ENCODE peak calls at places on chromosomes 13 and 19, in eight cellular contexts. S is breast epithelium, M is K562, L is transverse colon, R is stomach, Y is GM12878, X is suprapubic skin, B is sigmoid colon. V is an unnamed sample. For H3K9me3, the result is how much of the 10 kb centered on the place peaks cover.

GRCh38 chr19:50909240-50910070 is 1.7 kb downstream of the KLK4 start:
- DNase-seq in R (peak), S (peak), L (peak), X (no peak), B (no peak), M (peak), Y (no peak), V (no peak)

GRCh38 chr13:44974056-44974798 is 15.0 kb downstream of the NUFIP1 start:
- DNase-seq in Y (peak), X (no peak), R (peak), B (no peak), S (no peak), M (peak), L (no peak), V (no peak)

GRCh38 chr13:76512676-76513277 is 373.4 kb downstream of the KCTD12 start:
- DNase-seq in Y (no peak), M (no peak), B (no peak), S (no peak), L (no peak), R (no peak), X (no peak), V (no peak)

GRCh38 chr13:21326155-21327030 is 132.7 kb downstream of the ZDHHC20 start:
- DNase-seq in S (no peak), R (peak), B (peak), M (no peak), Y (no peak), X (no peak), L (peak), V (no peak)

GRCh38 chr19:29841209-29841558 is 29.4 kb downstream of the CCNE1 start:
- DNase-seq in M (no peak), R (no peak), Y (no peak), L (no peak), B (peak), X (peak), S (no peak), V (peak)

GRCh38 chr13:112073245-112074138 is 6.5 kb downstream of the SOX1 start:
- DNase-seq in S (no peak), X (peak), L (no peak), M (no peak), Y (no peak), B (peak), R (no peak), V (no peak)

GRCh38 chr19:51256053-51256682 is 5.3 kb downstream of the SIGLECL1 start:
- DNase-seq in M (no peak), Y (no peak), L (no peak), X (no peak), R (no peak), B (no peak), S (no peak), V (no peak)

GRCh38 chr13:109673477-109673876 is 112.9 kb downstream of the IRS2 start:
- DNase-seq in M (no peak), R (no peak), X (no peak), B (no peak), L (no peak), Y (no peak), S (no peak), V (no peak)

GRCh38 chr13:72384879-72385278 is 342.6 kb downstream of the MZT1 start:
- DNase-seq in X (no peak), M (no peak), S (no peak), R (no peak), Y (no peak), L (no peak), B (no peak), V (no peak)

GRCh38 chr19:7917292-7918061 is 2.7 kb upstream of the SNAPC2 start:
- DNase-seq in Y (no peak), S (no peak), L (peak), R (peak), M (no peak), B (no peak), X (no peak), V (no peak)

GRCh38 chr13:31761951-31762350 is 22.6 kb downstream of the RXFP2 start:
- DNase-seq in Y (no peak), M (no peak), L (no peak), S (no peak), B (no peak), X (no peak), R (no peak), V (no peak)

GRCh38 chr13:50969691-50970090 is 60.1 kb downstream of the RNASEH2B start:
- DNase-seq in B (no peak), X (no peak), L (peak), S (no peak), M (no peak), Y (no peak), R (no peak), V (no peak)

GRCh38 chr13:93872376-93872775 is 607.1 kb downstream of the DCT start:
- DNase-seq in X (no peak), R (no peak), B (no peak), L (no peak), M (no peak), S (no peak), Y (no peak), V (no peak)

GRCh38 chr19:52646571-52647222 is 8.5 kb upstream of the ZNF83 start:
- DNase-seq in X (no peak), S (no peak), R (no peak), B (no peak), M (peak), Y (no peak), L (no peak), V (no peak)

GRCh38 chr13:23871616-23872220 is 17.5 kb downstream of the MIPEP start:
- DNase-seq in R (no peak), M (no peak), X (no peak), S (no peak), B (no peak), L (no peak), Y (no peak), V (no peak)

GRCh38 chr13:24083722-24084421 is 76.6 kb upstream of the SPATA13 start:
- DNase-seq in L (no peak), S (no peak), B (no peak), R (no peak), X (no peak), Y (no peak), M (no peak), V (no peak)

GRCh38 chr19:738509-739128 is 12.3 kb upstream of the MISP start:
- DNase-seq in B (peak), L (peak), Y (no peak), S (no peak), M (no peak), R (no peak), X (no peak), V (no peak)

GRCh38 chr13:97258801-97259200 is 36.7 kb downstream of the MBNL2 start:
- DNase-seq in R (no peak), S (no peak), M (no peak), L (no peak), B (no peak), X (no peak), Y (no peak), V (no peak)

GRCh38 chr13:24228852-24229458 is 68.4 kb downstream of the SPATA13 start:
- DNase-seq in S (no peak), M (peak), Y (no peak), L (no peak), B (no peak), R (no peak), X (no peak), V (no peak)

GRCh38 chr13:90448466-90449037 is 898.9 kb upstream of the MIR17HG start:
- DNase-seq in L (no peak), Y (no peak), S (no peak), R (no peak), B (no peak), X (no peak), M (no peak), V (no peak)

GRCh38 chr19:41479757-41480191 is 36.8 kb downstream of the ERICH4 start:
- DNase-seq in S (no peak), X (no peak), Y (no peak), R (no peak), B (no peak), L (no peak), M (peak), V (no peak)

GRCh38 chr19:46784262-46785053 is 3.9 kb downstream of the SLC1A5 start:
- DNase-seq in L (peak), X (peak), R (peak), B (peak), Y (peak), S (peak), M (peak), V (peak)

GRCh38 chr19:35167251-35168119 is 12.9 kb downstream of the FXYD5 start:
- DNase-seq in Y (no peak), B (peak), M (no peak), X (no peak), L (no peak), S (no peak), R (no peak), V (no peak)

GRCh38 chr13:66339214-66339613 is 890.9 kb downstream of the PCDH9 start:
- DNase-seq in X (no peak), S (no peak), R (no peak), B (no peak), Y (no peak), L (no peak), M (no peak), V (no peak)

GRCh38 chr19:10871711-10872550 is 578 bp downstream of the CARM1 start:
- DNase-seq in X (no peak), Y (no peak), L (peak), R (peak), B (peak), S (peak), M (no peak), V (no peak)

GRCh38 chr19:7267792-7268736 is 26.1 kb downstream of the INSR start:
- DNase-seq in S (no peak), R (no peak), M (no peak), B (no peak), X (no peak), Y (no peak), L (peak), V (no peak)

GRCh38 chr19:4363571-4364304 is 20.4 kb downstream of the MPND start:
- DNase-seq in R (no peak), X (no peak), S (no peak), M (no peak), B (no peak), L (no peak), Y (no peak), V (no peak)

GRCh38 chr13:33577037-33577436 is 240.9 kb upstream of the RFC3 start:
- DNase-seq in L (no peak), Y (no peak), B (no peak), M (no peak), R (no peak), X (no peak), S (no peak), V (no peak)

GRCh38 chr13:75415720-75416119 is 66.2 kb downstream of the TBC1D4 start:
- DNase-seq in L (no peak), M (no peak), X (no peak), B (no peak), R (no peak), S (no peak), Y (no peak), V (no peak)

GRCh38 chr19:3135961-3136683 is at the start of gene GNA15:
- DNase-seq in M (no peak), L (peak), Y (no peak), B (no peak), R (peak), S (peak), X (no peak), V (no peak)

GRCh38 chr19:47226426-47227346 is 4.3 kb downstream of the BBC3 start:
- DNase-seq in X (peak), B (peak), L (peak), Y (peak), M (peak), S (peak), R (peak), V (peak)

GRCh38 chr19:995051-995827 is 5.0 kb upstream of the GRIN3B start:
- DNase-seq in S (no peak), X (no peak), L (no peak), R (no peak), M (no peak), B (no peak), Y (no peak), V (no peak)

GRCh38 chr19:4057913-4058695 is 8.6 kb downstream of the ZBTB7A start:
- DNase-seq in M (peak), Y (no peak), B (peak), R (peak), S (peak), X (peak), L (peak), V (peak)

GRCh38 chr19:38204096-38204495 is 19.9 kb downstream of the DPF1 start:
- DNase-seq in L (no peak), R (no peak), B (no peak), X (no peak), S (no peak), Y (no peak), M (peak), V (no peak)

GRCh38 chr19:49450405-49450804 is 1.2 kb downstream of the PIH1D1 start:
- DNase-seq in M (no peak), Y (no peak), R (no peak), B (no peak), S (no peak), L (no peak), X (no peak), V (no peak)

GRCh38 chr19:246551-246950 is 44.7 kb downstream of the PLPP2 start:
- DNase-seq in X (no peak), Y (no peak), L (peak), S (no peak), R (no peak), M (no peak), B (no peak), V (no peak)

GRCh38 chr19:23273022-23273593 is 22.9 kb upstream of the ZNF724 start:
- DNase-seq in L (peak), R (no peak), B (no peak), X (no peak), S (no peak), M (no peak), Y (no peak), V (no peak)

GRCh38 chr19:17326595-17326966 is 8.1 kb downstream of the ANO8 start:
- DNase-seq in M (no peak), R (no peak), L (no peak), X (no peak), S (peak), B (no peak), Y (no peak), V (no peak)

GRCh38 chr13:75345191-75345590 is 136.8 kb downstream of the TBC1D4 start:
- DNase-seq in S (no peak), R (no peak), L (no peak), X (no peak), Y (no peak), M (peak), B (no peak), V (no peak)

GRCh38 chr13:114005206-114005720 is 31.4 kb upstream of the C13orf46 start:
- DNase-seq in R (no peak), L (no peak), M (no peak), Y (no peak), X (peak), S (no peak), B (peak), V (no peak)

DNA sequence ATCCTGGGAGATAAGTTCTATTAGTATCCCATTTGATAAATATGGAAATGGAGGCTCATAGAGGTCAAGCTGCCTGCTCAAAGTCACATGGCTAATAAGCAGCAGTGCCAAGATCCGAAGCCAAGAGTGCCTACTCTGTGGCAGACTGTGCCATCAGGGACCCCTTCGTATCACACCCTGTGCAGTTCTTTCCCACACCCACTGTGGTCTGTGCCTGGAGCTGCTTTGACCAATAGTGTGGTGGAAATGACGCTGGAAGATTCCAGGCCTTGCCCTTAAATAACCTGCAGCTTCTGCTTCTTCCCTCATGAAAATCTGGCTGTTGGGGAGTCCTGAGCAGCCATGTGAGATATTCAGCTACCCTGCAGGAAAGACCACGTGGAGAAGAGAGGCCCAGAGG is 10.1 kb downstream of the OPA3 start:
- DNase-seq in X (no peak), R (no peak), S (no peak), B (no peak), M (no peak), Y (no peak), L (no peak), V (no peak)
- H3K9me3 ChIP-seq in X (under half), R (under half), S (under half), B (under half), M (under half), Y (under half), L (under half), V (under half)

GRCh38 chr19:56161534-56161933 is 14.3 kb upstream of the GALP start:
- DNase-seq in R (no peak), S (no peak), Y (no peak), B (no peak), L (no peak), M (no peak), X (no peak), V (no peak)
- TF ChIP-seq POLR2A in R (no peak), S (no peak), Y (no peak), B (no peak), L (no peak), M (no peak), X (no peak), V (no peak)

GRCh38 chr19:18672044-18672451 is 11.4 kb upstream of the CRTC1 start:
- DNase-seq in L (no peak), B (no peak), X (no peak), Y (no peak), M (no peak), R (no peak), S (no peak), V (no peak)

GRCh38 chr19:18670313-18670712 is 13.2 kb upstream of the CRTC1 start:
- DNase-seq in L (no peak), R (no peak), S (no peak), M (no peak), X (no peak), Y (no peak), B (no peak), V (no peak)

GRCh38 chr19:18672606-18673337 is 10.7 kb upstream of the CRTC1 start:
- DNase-seq in R (peak), M (peak), L (no peak), S (no peak), B (no peak), X (no peak), Y (no peak), V (no peak)

GRCh38 chr19:18669883-18670282 is 13.6 kb upstream of the CRTC1 start:
- DNase-seq in B (no peak), S (no peak), M (no peak), R (no peak), X (no peak), Y (no peak), L (no peak), V (no peak)

GRCh38 chr19:18671303-18672043 is 12.0 kb upstream of the CRTC1 start:
- DNase-seq in B (no peak), S (no peak), R (no peak), X (no peak), M (no peak), Y (no peak), L (no peak), V (no peak)
- TF ChIP-seq POLR2AphosphoS5 in B (no peak), S (peak), R (no peak), X (no peak), M (no peak), Y (no peak), L (no peak), V (no peak)

GRCh38 chr19:40026597-40026970 is 29.4 kb downstream of the ZNF780B start:
- DNase-seq in L (no peak), M (no peak), X (no peak), S (no peak), B (no peak), Y (no peak), R (no peak), V (no peak)
- H3K9me3 ChIP-seq in L (half or more), M (under half), X (half or more), S (half or more), B (half or more), Y (under half), R (half or more), V (half or more)

GRCh38 chr19:12546068-12546467 is 5.2 kb downstream of the ZNF564 start:
- DNase-seq in R (no peak), X (no peak), L (no peak), Y (no peak), B (no peak), S (no peak), M (no peak), V (no peak)
- TF ChIP-seq POLR2A in R (no peak), X (no peak), L (no peak), Y (no peak), B (no peak), S (no peak), M (no peak), V (no peak)